ENCODE peak calls at places on chromosomes 16 and 17, in four cellular contexts. G, K, S and I are unnamed samples.

GRCh38 chr16:50819706-50820105 is 77.8 kb downstream of the CYLD start:
- DNase-seq in G (no peak), K (no peak), S (no peak), I (no peak)

GRCh38 chr16:4505356-4506153 is 29.4 kb downstream of the HMOX2 start:
- DNase-seq in K (no peak), G (no peak), S (peak; percentile 73), I (no peak)

GRCh38 chr17:55587608-55588139 is 76.4 kb upstream of the SMIM36 start:
- DNase-seq in K (no peak), G (no peak), S (no peak), I (no peak)

GRCh38 chr16:50572700-50573099 is 24.5 kb downstream of the NKD1 start:
- DNase-seq in K (no peak), G (no peak), S (no peak), I (no peak)

GRCh38 chr17:1783834-1784611 is 22.2 kb downstream of the SERPINF1 start:
- DNase-seq in G (peak; percentile 87), K (peak; percentile 73), S (no peak), I (peak; percentile 35)

GRCh38 chr17:74922694-74923537 is at the start of gene USH1G:
- DNase-seq in K (peak; percentile 79), S (no peak), G (peak; percentile 27), I (no peak)

GRCh38 chr16:88548131-88548874 is 21.9 kb upstream of the ZC3H18 start:
- DNase-seq in S (no peak), G (no peak), K (peak; percentile 39), I (no peak)

GRCh38 chr17:62163847-62164246 is 98.8 kb upstream of the MED13 start:
- DNase-seq in S (no peak), G (no peak), K (peak; percentile 40), I (no peak)

GRCh38 chr17:4186244-4186920 is 43.4 kb downstream of the CYB5D2 start:
- DNase-seq in S (no peak), G (no peak), K (no peak), I (no peak)

GRCh38 chr16:75288181-75288580 is 36.8 kb upstream of the BCAR1 start:
- DNase-seq in G (no peak), S (no peak), K (no peak), I (no peak)

GRCh38 chr17:28580925-28581324 is 4.2 kb upstream of the ALDOC start:
- DNase-seq in S (no peak), G (no peak), K (no peak), I (no peak)

GRCh38 chr17:6510321-6511023 is 45.9 kb downstream of the PITPNM3 start:
- DNase-seq in G (no peak), S (no peak), K (peak; percentile 45), I (no peak)

GRCh38 chr16:77647726-77648125 is 74.6 kb upstream of the NUDT7 start:
- DNase-seq in S (no peak), K (no peak), G (no peak), I (no peak)

GRCh38 chr17:54180919-54181318 is 358.2 kb downstream of the KIF2B start:
- DNase-seq in S (no peak), K (no peak), G (no peak), I (no peak)

GRCh38 chr17:36608794-36609497 is 7.6 kb downstream of the MRM1 start:
- DNase-seq in S (no peak), G (peak; percentile 50), K (peak; percentile 90), I (no peak)

GRCh38 chr17:72567774-72568173 is 447.0 kb downstream of the SOX9 start:
- DNase-seq in K (no peak), G (no peak), S (no peak), I (no peak)

GRCh38 chr17:75064040-75064439 is 17.0 kb downstream of the KCTD2 start:
- DNase-seq in K (no peak), S (no peak), G (no peak), I (no peak)

GRCh38 chr17:31089461-31089860 is 5.3 kb upstream of the NF1 start:
- DNase-seq in G (no peak), K (no peak), S (no peak), I (no peak)

GRCh38 chr17:30379303-30380105 is 777 bp downstream of the CPD start:
- DNase-seq in G (peak; percentile 23), S (peak; percentile 42), K (peak; percentile 77), I (no peak)

GRCh38 chr16:19223235-19223847 is 55.3 kb downstream of the SYT17 start:
- DNase-seq in K (peak; percentile 90), G (no peak), S (no peak), I (no peak)

GRCh38 chr16:85313541-85314208 is 201.4 kb upstream of the CIBAR2 start:
- DNase-seq in G (no peak), S (no peak), K (no peak), I (peak; percentile 67)

GRCh38 chr16:66494916-66495315 is 55.0 kb downstream of the TK2 start:
- DNase-seq in K (peak; percentile 1), G (no peak), S (peak; percentile 2), I (no peak)
- H3K27ac ChIP-seq in K (no peak overlapping the region), G (no peak overlapping the region), S (no peak overlapping the region), I (no peak overlapping the region)

DNA sequence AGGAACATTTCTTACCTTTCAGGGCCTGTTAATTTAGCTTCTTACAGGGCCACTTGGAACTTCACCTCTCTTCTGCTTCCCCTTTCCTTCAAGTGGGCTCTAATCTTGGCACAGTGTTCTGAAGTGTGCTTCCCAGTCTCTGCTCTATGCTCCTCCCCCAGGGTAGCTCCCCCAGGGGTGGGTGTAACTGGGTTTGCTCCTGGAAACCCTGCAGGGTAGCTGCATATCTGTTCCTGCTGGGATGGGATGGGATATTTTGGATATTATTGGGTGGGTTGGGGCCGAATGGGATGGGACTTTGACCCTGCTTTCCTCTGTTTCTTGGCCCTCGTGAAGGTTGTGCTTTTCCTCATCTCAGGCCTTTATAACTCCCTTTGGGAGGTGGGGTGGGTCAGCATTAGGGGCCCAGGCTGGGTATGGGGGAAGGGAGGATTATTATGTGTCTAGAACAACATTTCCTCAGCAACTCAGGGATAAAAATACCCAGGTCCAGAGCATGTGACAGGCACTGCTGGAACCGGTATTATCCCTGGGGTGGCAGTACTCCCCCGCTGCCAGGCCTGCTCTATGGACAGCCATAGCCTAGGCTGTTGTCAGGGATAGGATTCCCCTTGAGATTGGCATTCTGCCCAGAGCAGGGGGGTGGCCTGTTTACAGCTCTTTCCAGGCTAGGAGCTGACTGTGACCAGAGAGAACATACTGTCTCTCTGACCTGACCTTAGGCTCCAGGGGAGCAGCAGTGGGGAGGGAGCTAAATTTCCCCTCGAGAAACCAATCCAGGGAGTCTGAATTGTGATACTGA is 5.0 kb downstream of the NFE2L1 start:
- DNase-seq in K (peak; percentile 65), S (no peak), G (peak; percentile 86), I (peak; percentile 37)
- H3K27ac ChIP-seq in K (peak overlapping the region; percentile 70), S (no peak overlapping the region), G (peak overlapping the region; percentile 97), I (peak overlapping the region; percentile 69)

GRCh38 chr17:58277726-58278595 is 2.8 kb downstream of the MPO start:
- DNase-seq in K (no peak), G (no peak), S (no peak), I (no peak)

GRCh38 chr17:58279016-58279671 is 1.6 kb downstream of the MPO start:
- DNase-seq in K (no peak), G (peak; percentile 70), S (no peak), I (no peak)

GRCh38 chr17:58277107-58277506 is 3.6 kb downstream of the MPO start:
- DNase-seq in S (no peak), G (no peak), K (no peak), I (no peak)

GRCh38 chr17:58279736-58280479 is 827 bp downstream of the MPO start:
- DNase-seq in K (no peak), G (no peak), S (no peak), I (no peak)

GRCh38 chr17:58278661-58279015 is 2.1 kb downstream of the MPO start:
- DNase-seq in K (no peak), S (no peak), G (peak; percentile 65), I (no peak)
- H3K27ac ChIP-seq in K (no peak overlapping the region), S (no peak overlapping the region), G (peak overlapping the region; percentile 9), I (no peak overlapping the region)

GRCh38 chr16:87492241-87492635 is 586 bp downstream of the ZCCHC14 start:
- DNase-seq in K (no peak), S (no peak), G (no peak), I (no peak)
- H3K27ac ChIP-seq in K (no peak overlapping the region), S (no peak overlapping the region), G (peak overlapping the region; percentile 69), I (no peak overlapping the region)

GRCh38 chr17:13593757-13594156 is 8.0 kb downstream of the HS3ST3A1 start:
- DNase-seq in K (no peak), G (no peak), S (no peak), I (no peak)

GRCh38 chr17:13592427-13592826 is 9.3 kb downstream of the HS3ST3A1 start:
- DNase-seq in G (no peak), K (no peak), S (no peak), I (no peak)

GRCh38 chr17:13593021-13593751 is 8.5 kb downstream of the HS3ST3A1 start:
- DNase-seq in S (no peak), G (no peak), K (no peak), I (no peak)

GRCh38 chr17:13594762-13595697 is 6.7 kb downstream of the HS3ST3A1 start:
- DNase-seq in G (peak; percentile 51), S (peak; percentile 78), K (peak; percentile 97), I (no peak)

DNA sequence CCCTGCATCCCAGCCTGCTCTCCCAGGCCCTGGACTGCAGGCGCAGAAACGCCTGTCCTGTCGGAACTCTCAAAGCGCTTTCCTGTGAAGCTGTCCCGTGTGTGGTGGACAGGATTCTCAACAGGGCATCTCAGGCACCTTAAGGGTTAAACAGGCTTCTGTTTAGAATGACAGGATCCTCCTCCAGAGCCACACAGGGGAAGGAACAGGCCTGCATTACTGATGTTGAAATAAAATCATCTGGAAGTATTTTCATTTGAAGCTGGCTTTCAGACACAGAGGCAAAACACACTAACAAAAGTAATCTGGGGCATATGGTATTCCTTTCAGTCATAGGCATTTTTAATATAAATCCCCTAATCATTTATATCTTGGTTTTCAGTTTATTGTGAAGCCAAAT is 7.4 kb downstream of the HS3ST3A1 start:
- DNase-seq in K (no peak), G (no peak), S (no peak), I (no peak)
- H3K27ac ChIP-seq in K (no peak overlapping the region), G (no peak overlapping the region), S (no peak overlapping the region), I (no peak overlapping the region)

GRCh38 chr17:78903101-78903779 is at the start of gene CEP295NL:
- DNase-seq in S (no peak), G (no peak), K (peak; percentile 75), I (no peak)
- H3K27ac ChIP-seq in S (no peak within 1 kb of the TSS), G (no peak within 1 kb of the TSS), K (peak within 1 kb of the TSS; percentile 72), I (peak within 1 kb of the TSS; percentile 59)